ENCODE peak calls at places on chromosomes 1 and 21, in four cellular contexts. T, R, M and X are unnamed samples.

GRCh38 chr1:207747627-207748492 is 4.0 kb upstream of the CD46 start:
- DNase-seq in M (no peak), T (no peak), R (no peak), X (no peak)

GRCh38 chr1:55696181-55696580 is 481.0 kb upstream of the USP24 start:
- DNase-seq in R (no peak), M (no peak), T (peak), X (no peak)

GRCh38 chr1:64966158-64966963 is at the start of gene JAK1:
- DNase-seq in M (peak), T (peak), R (no peak), X (peak)

GRCh38 chr1:7642781-7643180 is 128.3 kb upstream of the VAMP3 start:
- DNase-seq in R (no peak), M (no peak), T (peak), X (no peak)

GRCh38 chr1:21496886-21497285 is 12.3 kb upstream of the ALPL start:
- DNase-seq in M (no peak), R (no peak), T (no peak), X (no peak)

GRCh38 chr1:3176028-3176427 is 107.0 kb downstream of the PRDM16 start:
- DNase-seq in M (no peak), R (no peak), T (no peak), X (no peak)

GRCh38 chr1:171576144-171576543 is 45.9 kb upstream of the MYOCOS start:
- DNase-seq in M (no peak), R (no peak), T (no peak), X (no peak)

GRCh38 chr1:71667224-71667623 is 586.4 kb upstream of the ZRANB2 start:
- DNase-seq in R (no peak), T (peak), M (no peak), X (no peak)

GRCh38 chr21:35203093-35204021 is 154.3 kb upstream of the RUNX1 start:
- DNase-seq in M (no peak), R (no peak), T (peak), X (no peak)

GRCh38 chr1:115978292-115978941 is 2.1 kb downstream of the SLC22A15 start:
- DNase-seq in M (no peak), T (no peak), R (no peak), X (no peak)

GRCh38 chr1:16151200-16151708 is 4.6 kb downstream of the EPHA2 start:
- DNase-seq in R (no peak), M (no peak), T (peak), X (peak)

GRCh38 chr1:200931776-200932175 is 37.1 kb downstream of the INAVA start:
- DNase-seq in M (no peak), R (no peak), T (no peak), X (no peak)

GRCh38 chr1:241716915-241717651 is 65.0 kb downstream of the WDR64 start:
- DNase-seq in R (no peak), M (no peak), T (no peak), X (no peak)

GRCh38 chr1:56931686-56932085 is 34.1 kb downstream of the C8B start:
- DNase-seq in R (no peak), T (no peak), M (no peak), X (no peak)

GRCh38 chr1:61182049-61182448 is 99.7 kb downstream of the NFIA start:
- DNase-seq in M (no peak), R (no peak), T (peak), X (no peak)

GRCh38 chr1:207822124-207822601 is 70.3 kb downstream of the CD46 start:
- DNase-seq in R (peak), M (no peak), T (no peak), X (no peak)

GRCh38 chr1:238546118-238546517 is 655.4 kb upstream of the ZP4 start:
- DNase-seq in T (no peak), R (no peak), M (no peak), X (no peak)

GRCh38 chr1:114032271-114033218 is 53.3 kb downstream of the OLFML3 start:
- DNase-seq in R (no peak), T (peak), M (no peak), X (no peak)

GRCh38 chr1:234934611-234935033 is 194.0 kb downstream of the TOMM20 start:
- DNase-seq in R (no peak), M (no peak), T (peak), X (no peak)

GRCh38 chr21:36487641-36488307 is 7.9 kb upstream of the CLDN14 start:
- DNase-seq in M (no peak), T (peak), R (no peak), X (no peak)

GRCh38 chr21:37827878-37828277 is 88.4 kb downstream of the KCNJ6 start:
- DNase-seq in M (no peak), T (no peak), R (no peak), X (no peak)
- TF ChIP-seq RFX5 in M (no peak), T (no peak), R (no peak), X (no peak)

GRCh38 chr1:154221815-154222081 is 993 bp downstream of the UBAP2L start:
- DNase-seq in M (peak), R (no peak), T (peak), X (no peak)

GRCh38 chr1:154219511-154219910 is 1.2 kb upstream of the UBAP2L start:
- DNase-seq in R (no peak), M (peak), T (peak), X (no peak)

GRCh38 chr1:154222518-154222917 is 1.8 kb downstream of the UBAP2L start:
- DNase-seq in M (no peak), R (no peak), T (no peak), X (no peak)

GRCh38 chr1:154220071-154220969 is at the start of gene UBAP2L:
- DNase-seq in R (peak), M (peak), T (peak), X (peak)

DNA sequence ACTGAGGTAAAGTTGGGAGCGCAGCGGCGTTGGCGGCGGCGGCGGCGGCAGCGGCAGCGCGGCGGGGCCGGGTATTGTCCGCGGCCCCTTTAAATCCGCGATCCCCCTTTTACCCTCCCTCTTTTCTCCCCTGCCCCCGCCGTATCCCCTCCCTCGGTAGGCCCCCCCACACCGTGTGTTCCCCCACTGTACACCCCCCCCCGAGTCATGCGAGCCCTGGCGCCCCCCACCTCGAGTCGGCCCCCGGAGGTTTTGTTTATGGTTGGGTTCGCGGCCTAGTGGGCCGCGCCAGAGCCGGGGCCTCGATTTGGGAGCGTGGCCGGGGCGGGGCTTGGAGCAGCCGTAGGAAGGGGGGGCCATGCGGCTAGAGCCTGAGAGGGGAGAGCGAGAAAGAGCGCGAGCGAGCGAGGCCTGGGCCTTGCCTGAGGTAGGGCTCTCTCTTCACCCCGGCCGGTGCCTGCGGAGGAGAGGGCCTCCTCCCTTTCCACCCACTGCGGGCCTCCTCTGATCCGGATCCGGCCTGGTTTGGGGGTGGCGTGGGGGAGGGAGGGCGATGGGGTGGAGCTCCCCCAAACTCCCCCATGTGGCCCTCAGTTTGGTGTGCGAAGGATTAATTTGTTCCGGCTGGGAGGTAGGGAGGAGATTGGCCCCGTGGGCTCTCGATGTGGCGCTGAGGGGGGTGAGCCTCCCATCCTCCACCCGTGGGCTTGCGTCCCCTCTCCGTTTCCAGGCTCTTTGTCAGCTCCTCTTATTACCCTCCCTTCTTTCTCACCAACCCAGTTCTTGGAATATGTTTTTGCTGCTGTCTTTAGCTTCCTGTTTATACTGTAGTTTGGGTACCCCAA is 437 bp downstream of the UBAP2L start:
- DNase-seq in M (no peak), T (peak), R (no peak), X (peak)
- TF ChIP-seq RFX5 in M (no peak), T (no peak), R (no peak), X (no peak)

GRCh38 chr21:34109075-34109474 is 35.7 kb downstream of the MRPS6 start:
- DNase-seq in T (no peak), R (no peak), M (no peak), X (no peak)
- TF ChIP-seq RFX5 in T (no peak), R (no peak), M (no peak), X (no peak)

DNA sequence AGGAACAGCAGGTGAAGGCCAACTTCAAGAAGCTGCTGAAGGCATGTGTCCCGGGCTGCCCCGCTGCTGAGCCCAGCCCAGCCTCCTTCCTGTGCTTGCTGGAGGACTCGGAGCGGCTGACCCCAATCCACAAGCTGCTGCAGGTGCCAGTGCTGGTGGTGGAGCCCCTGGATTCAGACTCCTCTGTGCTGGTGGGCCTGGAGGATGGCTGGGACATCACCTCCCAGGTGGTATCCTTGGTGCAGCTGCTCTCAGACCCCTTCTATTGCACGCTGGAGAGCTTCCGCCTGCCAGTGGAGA is 20.1 kb upstream of the NPPB start:
- DNase-seq in T (no peak), R (no peak), M (no peak), X (no peak)
- TF ChIP-seq RFX5 in T (no peak), R (no peak), M (no peak), X (no peak)

DNA sequence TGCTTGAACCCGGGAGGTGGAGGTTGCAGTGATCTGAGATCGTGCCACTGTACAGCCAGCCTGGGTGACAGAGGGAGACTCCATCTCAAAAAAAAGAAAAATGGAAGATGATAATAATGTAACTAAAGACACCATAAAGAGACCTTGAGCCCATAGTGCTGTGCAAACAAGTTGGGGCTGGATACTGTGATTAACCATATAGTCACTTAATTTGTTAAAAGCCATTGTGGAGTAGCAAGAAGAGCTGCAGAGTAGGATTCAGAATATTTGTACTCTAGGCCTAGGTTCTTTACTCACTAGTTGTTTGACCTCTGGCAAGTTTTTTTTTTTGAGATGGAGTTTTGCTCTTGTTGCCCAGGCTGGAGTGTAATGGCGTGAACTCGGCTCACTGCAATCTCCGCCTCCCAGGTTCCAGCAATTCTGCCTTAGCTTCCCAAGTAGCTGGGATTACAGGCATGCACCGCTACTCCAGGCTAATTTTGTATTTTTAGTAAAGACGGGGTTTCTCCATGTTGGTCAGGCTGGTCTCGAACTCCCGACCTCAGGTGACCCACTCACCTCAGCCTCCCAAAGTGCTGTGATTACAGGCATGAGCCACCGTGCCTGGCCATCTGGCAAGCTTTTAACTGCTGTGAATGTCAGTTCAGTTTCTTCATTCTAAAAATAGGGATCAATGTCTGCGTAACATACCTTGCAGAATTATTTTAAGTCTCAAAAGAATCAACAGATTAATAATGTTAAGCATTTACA is 12.8 kb downstream of the CAP1 start:
- DNase-seq in T (no peak), M (no peak), R (no peak), X (no peak)
- TF ChIP-seq RFX5 in T (no peak), M (no peak), R (no peak), X (no peak)

GRCh38 chr1:43049487-43049886 is 90.8 kb upstream of the SLC2A1 start:
- DNase-seq in R (no peak), M (no peak), T (peak), X (no peak)
- TF ChIP-seq RFX5 in R (no peak), M (no peak), T (no peak), X (no peak)

GRCh38 chr1:12015499-12015898 is 3.8 kb upstream of the MIIP start:
- DNase-seq in T (no peak), M (no peak), R (no peak), X (no peak)

GRCh38 chr1:12021616-12022015 is 2.3 kb downstream of the MIIP start:
- DNase-seq in R (no peak), M (no peak), T (no peak), X (no peak)

GRCh38 chr1:12016182-12016581 is 3.1 kb upstream of the MIIP start:
- DNase-seq in T (no peak), R (no peak), M (no peak), X (no peak)

GRCh38 chr1:12022036-12022435 is 2.7 kb downstream of the MIIP start:
- DNase-seq in T (no peak), R (no peak), M (no peak), X (no peak)

GRCh38 chr1:12019858-12020509 is 686 bp downstream of the MIIP start:
- DNase-seq in T (peak), M (no peak), R (no peak), X (no peak)
- TF ChIP-seq RFX5 in T (no peak), M (no peak), R (no peak), X (no peak)